ENCODE peak calls at places on chromosomes 12 and 14, in four cellular contexts. Q is kidney glomerular epithelial cell; U is activated CD4-positive, CD25-positive, alpha-beta regulatory T cell treated with anti-CD3 and anti-CD28 coated beads, Interleukin-2, amount 50 U/mL, for 16 hours; W is K562. T is an unnamed sample.
A peak's percentile ranks its signal among the peaks of the same experiment; 100 is the strongest.

GRCh38 chr12:131831635-131832041 is 3.4 kb downstream of the MMP17 start:
- DNase-seq in U (no peak), W (peak; percentile 45), Q (no peak), T (no peak)

GRCh38 chr12:53538209-53538689 is 31.0 kb upstream of the NPFF start:
- DNase-seq in Q (no peak), W (no peak), U (no peak), T (no peak)

GRCh38 chr12:54660320-54660962 is 12.3 kb upstream of the DCD start:
- DNase-seq in U (no peak), W (no peak), Q (no peak), T (peak; percentile 25)

GRCh38 chr14:78762331-78762730 is 592.2 kb downstream of the NRXN3 start:
- DNase-seq in U (no peak), W (no peak), Q (no peak), T (no peak)

GRCh38 chr14:70213721-70214282 is 25.1 kb upstream of the SLC8A3 start:
- DNase-seq in U (no peak), W (no peak), Q (no peak), T (no peak)

GRCh38 chr14:53847881-53848280 is 108.7 kb downstream of the BMP4 start:
- DNase-seq in Q (no peak), W (no peak), U (no peak), T (no peak)

GRCh38 chr12:17992002-17992656 is 97.9 kb downstream of the RERGL start:
- DNase-seq in U (no peak), Q (peak; percentile 43), W (peak; percentile 9), T (peak; percentile 82)

GRCh38 chr12:93616584-93617101 is 44.2 kb downstream of the SOCS2 start:
- DNase-seq in Q (peak; percentile 57), W (no peak), U (no peak), T (no peak)

GRCh38 chr14:59511916-59512530 is 27.7 kb downstream of the JKAMP start:
- DNase-seq in U (no peak), W (no peak), Q (peak; percentile 19), T (peak; percentile 74)

GRCh38 chr12:53500119-53500775 is 836 bp upstream of the TARBP2 start:
- DNase-seq in U (no peak), W (peak; percentile 97), Q (peak; percentile 63), T (peak; percentile 53)

GRCh38 chr12:127941332-127941731 is 325.6 kb upstream of the TMEM132C start:
- DNase-seq in U (no peak), W (no peak), Q (no peak), T (no peak)

GRCh38 chr12:11684811-11685210 is 35.3 kb downstream of the ETV6 start:
- DNase-seq in Q (no peak), W (no peak), U (no peak), T (no peak)

GRCh38 chr14:51318777-51319176 is 78.7 kb downstream of the TMX1 start:
- DNase-seq in U (no peak), Q (no peak), W (no peak), T (no peak)

GRCh38 chr14:75011356-75012097 is 8.8 kb downstream of the EIF2B2 start:
- DNase-seq in U (no peak), Q (peak; percentile 21), W (no peak), T (no peak)

GRCh38 chr14:89856871-89857345 is 97.6 kb downstream of the EFCAB11 start:
- DNase-seq in Q (no peak), W (no peak), U (no peak), T (no peak)

GRCh38 chr12:97006585-97006984 is 99.5 kb downstream of the NEDD1 start:
- DNase-seq in Q (no peak), U (no peak), W (no peak), T (no peak)